ENCODE peak calls at places on chromosome 16, in four cellular contexts. N is K562, D is A549, U is GM12878. K is an unnamed sample.

GRCh38 chr16:14240216-14240843 is 169.2 kb downstream of the MRTFB start:
- DNase-seq in N (no peak), D (no peak), U (no peak), K (no peak)

GRCh38 chr16:31333686-31334649 is 21.0 kb upstream of the ITGAX start:
- DNase-seq in N (peak), D (peak), U (no peak), K (peak)

GRCh38 chr16:30399435-30400186 is 4.4 kb downstream of the ZNF48 start:
- DNase-seq in N (no peak), D (no peak), U (no peak), K (no peak)

GRCh38 chr16:4694664-4695451 is 1.5 kb downstream of the NUDT16L1 start:
- DNase-seq in N (no peak), D (no peak), U (no peak), K (no peak)

GRCh38 chr16:81624718-81625543 is 154.2 kb upstream of the PLCG2 start:
- DNase-seq in N (peak), D (no peak), U (no peak), K (no peak)

GRCh38 chr16:1050921-1051320 is 21.6 kb upstream of the SSTR5 start:
- DNase-seq in N (no peak), D (no peak), U (no peak), K (no peak)

GRCh38 chr16:72099377-72099818 is 5.8 kb downstream of the DHX38 start:
- DNase-seq in N (peak), D (peak), U (peak), K (peak)

GRCh38 chr16:84354306-84354705 is 14.0 kb upstream of the ATP2C2 start:
- DNase-seq in N (no peak), D (no peak), U (no peak), K (no peak)

GRCh38 chr16:17801024-17801423 is 330.3 kb upstream of the XYLT1 start:
- DNase-seq in N (no peak), D (no peak), U (no peak), K (peak)

GRCh38 chr16:17798721-17799120 is 328.0 kb upstream of the XYLT1 start:
- DNase-seq in N (no peak), D (no peak), U (no peak), K (no peak)

GRCh38 chr16:17802566-17802965 is 331.8 kb upstream of the XYLT1 start:
- DNase-seq in N (no peak), D (no peak), U (no peak), K (peak)

GRCh38 chr16:17803625-17804410 is 333.1 kb upstream of the XYLT1 start:
- DNase-seq in N (no peak), D (peak), U (no peak), K (peak)
- TF ChIP-seq ELK1 in N (no peak), D (no peak), U (no peak), K (no peak)

DNA sequence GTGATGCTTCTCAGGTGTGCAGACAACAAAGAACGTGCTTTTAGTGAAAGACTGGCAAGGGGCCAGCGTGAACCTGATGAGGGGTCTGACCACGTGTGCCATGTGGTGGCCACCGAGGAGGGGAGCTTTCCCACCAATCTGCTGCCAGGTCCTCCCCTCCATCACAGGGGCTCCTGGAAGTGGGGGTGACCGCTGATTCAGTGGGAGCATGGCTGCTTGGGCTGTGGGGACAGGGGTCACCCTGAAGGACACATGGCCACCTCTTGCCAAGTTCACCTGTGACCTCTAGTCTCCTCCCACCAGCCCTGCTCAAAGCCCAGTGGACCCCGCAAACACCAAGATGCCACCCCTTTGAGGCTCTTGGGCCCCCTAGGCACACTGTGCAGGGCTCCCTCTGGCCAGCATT is 37.9 kb upstream of the MTSS2 start:
- DNase-seq in N (no peak), D (no peak), U (no peak), K (no peak)
- TF ChIP-seq ELK1 in N (no peak), D (no peak), U (no peak), K (no peak)

DNA sequence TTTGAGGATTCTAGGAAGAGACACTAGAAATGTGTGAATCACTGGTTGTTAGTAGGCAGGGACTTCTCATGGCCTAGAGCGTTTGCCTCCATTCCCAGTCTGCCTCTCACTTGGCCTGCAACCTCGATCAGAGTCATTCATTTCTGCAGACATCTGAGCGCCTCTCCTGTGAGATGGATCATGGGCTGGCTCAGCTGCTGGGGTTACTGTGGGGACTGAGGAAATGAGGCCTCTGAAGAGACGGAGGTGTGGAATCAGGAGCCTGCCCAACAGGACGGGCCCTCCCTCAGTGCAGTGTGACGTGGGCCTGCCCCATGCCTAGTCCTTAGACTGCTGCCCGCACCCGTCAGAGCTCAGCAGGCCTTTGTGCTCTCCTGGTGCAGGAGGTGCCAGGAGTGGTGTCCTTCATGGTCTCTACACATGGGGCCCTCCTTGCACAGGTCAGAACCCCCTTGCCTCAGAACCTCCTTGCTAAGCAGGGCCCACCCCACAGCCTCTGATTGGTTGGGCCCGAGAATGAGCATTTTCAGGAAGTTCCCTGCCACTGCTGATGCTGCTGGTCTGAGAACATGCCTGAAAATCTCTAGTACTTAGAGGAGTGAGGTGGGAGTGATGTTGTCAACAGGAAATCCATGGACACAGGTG is 99.4 kb downstream of the NPIPB11 start:
- DNase-seq in N (no peak), D (no peak), U (no peak), K (peak)
- TF ChIP-seq ELK1 in N (no peak), D (no peak), U (no peak), K (no peak)

DNA sequence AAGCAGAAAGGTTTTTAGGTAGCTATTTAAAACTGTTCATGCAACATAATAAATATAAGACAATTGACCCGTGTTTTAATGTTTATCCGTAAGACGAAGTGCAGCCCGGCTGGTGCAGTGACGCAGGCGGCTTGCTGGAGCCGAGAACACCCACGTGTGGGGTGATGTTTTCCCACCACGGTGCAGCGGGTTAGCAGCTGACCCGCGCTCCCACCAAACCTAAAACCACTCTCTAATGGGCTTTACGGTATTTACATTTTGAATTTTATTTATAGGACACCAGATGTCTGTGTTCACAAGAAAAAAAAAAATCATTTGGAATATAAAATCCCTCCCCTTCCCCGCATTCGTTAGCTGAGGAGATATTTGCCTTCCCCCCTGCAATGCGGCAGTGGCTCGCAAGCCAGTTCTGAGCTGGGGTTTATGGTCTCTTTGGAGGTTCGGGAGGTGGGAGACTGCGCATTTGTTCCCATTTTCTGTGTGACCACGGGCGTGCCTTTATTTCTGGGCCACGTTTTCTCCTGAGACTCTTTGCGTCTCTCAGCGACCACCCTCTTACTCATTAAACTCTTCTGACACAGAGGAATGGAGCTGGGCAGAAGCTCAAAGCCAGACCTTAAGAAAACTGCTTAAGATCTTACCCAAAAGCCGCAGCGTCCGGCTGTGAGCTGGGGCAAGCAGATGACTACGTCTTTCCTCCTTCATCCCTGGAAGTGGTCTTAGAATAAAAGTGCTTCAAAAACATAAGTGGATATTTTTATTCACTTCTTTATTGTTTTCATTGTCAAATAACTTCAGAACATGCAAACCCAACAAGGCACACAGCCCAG is 301.1 kb downstream of the IRF8 start:
- DNase-seq in N (no peak), D (no peak), U (no peak), K (peak)
- TF ChIP-seq ELK1 in N (no peak), D (no peak), U (no peak), K (no peak)

GRCh38 chr16:57760357-57761160 is 25.0 kb downstream of the KATNB1 start:
- DNase-seq in N (no peak), D (no peak), U (no peak), K (no peak)
- TF ChIP-seq ELK1 in N (no peak), D (no peak), U (no peak), K (no peak)

DNA sequence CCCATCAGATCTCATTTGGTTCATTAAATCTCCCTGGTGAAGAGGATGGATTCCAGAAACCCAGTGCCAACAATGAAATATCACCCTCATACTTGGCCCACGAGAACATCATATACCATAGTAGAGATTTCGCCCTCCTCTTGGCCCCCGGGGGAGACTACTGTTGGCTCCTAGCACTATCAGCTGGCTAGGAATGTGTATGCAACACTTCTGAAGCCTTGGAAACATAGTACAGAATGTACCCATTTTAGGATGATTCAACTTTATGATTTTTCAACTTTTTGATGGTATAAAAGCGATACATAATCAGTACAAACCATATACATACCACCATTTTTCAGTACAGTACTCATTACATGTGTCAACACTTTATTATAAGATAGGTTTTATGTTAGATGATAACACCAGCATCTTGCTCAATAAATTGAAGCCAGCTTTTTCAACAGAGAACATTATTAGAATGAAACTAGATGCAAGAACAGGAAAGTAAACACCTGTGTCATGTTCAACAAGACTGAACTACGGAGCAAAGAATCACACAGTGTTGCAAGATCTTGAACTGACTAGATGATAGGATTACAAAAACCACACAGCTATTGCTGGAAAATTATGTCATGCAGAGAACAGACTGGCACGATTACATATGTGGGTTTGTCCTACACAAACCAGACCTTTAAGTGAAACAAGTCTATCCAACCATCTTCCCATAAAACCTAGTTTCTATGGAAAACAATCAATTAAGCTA is 17.2 kb downstream of the RSL1D1 start:
- DNase-seq in N (no peak), D (peak), U (no peak), K (peak)
- TF ChIP-seq ELK1 in N (no peak), D (no peak), U (no peak), K (no peak)

DNA sequence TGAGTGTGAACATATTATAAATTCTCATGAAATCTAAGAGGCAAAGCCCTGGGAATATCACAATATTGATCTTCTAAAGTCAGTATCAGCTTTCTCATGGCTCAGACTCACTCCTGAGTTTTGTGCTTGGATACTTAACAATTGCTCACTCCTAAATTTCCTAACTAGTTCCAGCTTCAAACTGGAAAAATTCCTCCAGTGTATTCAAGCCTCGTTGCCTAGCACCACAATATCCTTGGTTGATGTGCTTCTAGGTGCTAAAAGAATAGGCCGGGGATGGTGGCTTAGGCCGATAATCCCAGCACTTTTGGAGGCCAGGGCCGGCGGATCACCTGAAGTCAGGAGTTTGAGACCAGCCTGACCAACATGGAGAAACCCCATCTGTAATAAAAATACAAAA is 62.5 kb downstream of the XYLT1 start:
- DNase-seq in N (no peak), D (no peak), U (no peak), K (no peak)
- TF ChIP-seq ELK1 in N (no peak), D (no peak), U (no peak), K (no peak)

DNA sequence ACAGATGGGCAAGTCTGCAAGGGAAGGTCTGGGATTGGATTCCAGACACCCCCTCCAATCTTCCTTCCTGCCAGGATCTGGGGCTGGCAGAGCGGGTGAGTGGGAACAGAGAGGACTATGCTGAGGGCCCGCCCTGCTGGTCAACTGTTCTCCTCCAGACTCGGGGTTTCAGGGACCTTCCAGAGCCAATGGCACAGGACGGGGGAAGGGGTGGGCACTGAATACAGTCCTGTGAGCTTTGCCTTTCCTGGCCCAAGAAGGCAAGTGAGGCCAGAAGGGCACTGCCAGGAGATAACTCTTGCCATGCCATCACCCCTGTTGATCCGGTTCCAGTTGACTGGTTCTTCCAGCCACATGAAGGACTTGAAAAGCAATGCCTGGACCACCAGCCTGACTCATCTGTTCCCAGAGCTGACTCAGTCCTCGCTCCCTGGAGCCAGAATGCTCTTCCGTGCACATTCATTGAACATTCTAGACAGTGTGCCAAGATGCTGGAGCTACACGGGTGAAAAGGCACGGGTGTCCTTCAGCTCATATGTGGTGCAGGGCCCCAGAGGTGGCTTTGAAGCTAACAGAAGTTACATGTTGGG is 538 bp upstream of the MEFV start:
- DNase-seq in N (no peak), D (no peak), U (no peak), K (peak)
- TF ChIP-seq ELK1 in N (no peak), D (no peak), U (no peak), K (no peak)

DNA sequence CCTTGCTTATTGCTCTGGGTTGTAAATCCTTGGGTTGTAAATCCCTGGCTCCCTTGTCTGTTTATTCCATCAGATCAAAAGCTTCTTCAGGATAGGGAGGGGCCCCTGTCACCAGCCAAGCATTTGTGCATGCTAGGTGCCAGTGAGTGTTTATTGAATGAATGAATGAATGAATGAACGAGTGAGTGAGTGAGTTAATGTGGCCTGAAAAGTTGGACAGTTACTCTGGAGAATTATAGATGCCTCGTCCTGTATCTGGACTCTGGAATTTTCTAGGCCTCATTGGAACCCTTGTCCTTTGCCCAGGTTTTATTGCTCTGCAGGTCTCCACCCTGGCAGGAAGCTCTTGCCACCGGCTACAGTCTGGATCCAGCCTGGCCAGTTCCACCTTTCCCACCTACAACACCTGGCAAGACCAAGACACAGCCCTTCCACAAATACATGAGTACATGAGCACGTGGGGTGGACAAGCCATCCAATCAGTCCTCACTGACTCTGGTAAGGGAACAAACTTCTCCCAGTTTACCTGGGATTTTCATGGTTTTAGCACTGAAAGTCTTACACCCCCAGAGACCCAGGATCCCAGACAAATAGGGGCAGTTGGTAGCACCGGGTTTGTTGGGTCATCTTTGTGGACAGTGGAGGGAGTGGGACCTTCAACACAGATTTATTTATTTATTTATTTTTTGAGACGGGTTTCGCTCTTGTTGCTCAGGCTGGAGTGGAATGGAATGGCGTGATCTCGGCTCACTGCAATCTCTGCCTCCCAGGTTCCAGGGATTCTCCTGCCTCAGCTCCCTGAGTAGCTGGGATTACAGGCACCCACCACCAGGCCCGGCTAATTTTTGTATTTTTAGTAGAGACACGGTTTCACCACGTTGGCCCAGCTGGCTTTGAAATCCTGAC is 14.7 kb upstream of the CDH1 start:
- DNase-seq in N (no peak), D (no peak), U (no peak), K (no peak)
- TF ChIP-seq ELK1 in N (no peak), D (no peak), U (no peak), K (no peak)

DNA sequence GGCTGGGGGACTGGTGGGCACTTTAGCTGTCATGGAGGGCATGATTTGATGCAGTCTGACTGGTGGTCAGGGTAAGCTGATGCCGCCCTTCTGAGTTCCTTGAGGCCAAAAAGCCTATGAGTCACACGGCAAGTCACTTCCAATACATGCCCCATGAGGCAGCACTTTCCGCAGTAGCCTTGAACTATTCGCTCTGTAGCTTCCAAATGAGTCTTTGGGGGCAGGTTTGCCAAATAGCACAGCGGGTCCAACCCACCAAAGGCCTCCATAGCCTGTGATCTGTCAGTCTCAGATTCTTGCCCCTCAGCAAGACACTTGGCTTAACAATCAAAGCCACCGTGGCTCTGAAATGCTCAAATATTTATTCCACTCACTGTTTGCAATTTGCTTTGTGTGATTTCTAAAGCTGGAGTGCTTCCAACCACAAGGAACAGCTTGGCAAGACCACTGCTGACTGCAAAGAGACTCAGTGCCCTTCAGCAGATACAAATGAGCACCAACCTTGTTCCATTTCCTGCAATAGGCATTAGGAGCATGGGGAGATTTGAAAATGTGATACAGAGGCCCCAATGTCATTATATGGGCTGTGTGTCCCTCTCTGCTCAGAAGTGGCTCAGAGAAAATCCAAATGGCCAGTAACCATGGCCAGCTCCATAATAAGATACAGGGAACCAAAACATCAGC is 45.4 kb downstream of the CLEC19A start:
- DNase-seq in N (no peak), D (peak), U (no peak), K (peak)
- TF ChIP-seq ELK1 in N (no peak), D (no peak), U (no peak), K (no peak)